ENCODE peak calls at places on chromosomes 12 and 14, in seven cellular contexts. R is adrenal gland, A is HepG2, O is body of pancreas, G is heart left ventricle, X is uterus, K is prostate gland. T is an unnamed sample.

GRCh38 chr14:44866770-44867169 is 95.0 kb downstream of the KLHL28 start:
- DNase-seq in G (no peak), R (no peak), K (no peak), A (no peak), X (no peak), O (no peak), T (no peak)

GRCh38 chr12:114678718-114679117 is 5.3 kb downstream of the TBX3 start:
- DNase-seq in A (no peak), X (no peak), R (peak), K (no peak), G (no peak), O (no peak), T (no peak)

GRCh38 chr14:68103841-68104240 is 284.3 kb downstream of the RAD51B start:
- DNase-seq in G (no peak), X (no peak), A (no peak), O (no peak), K (peak), R (no peak), T (no peak)

GRCh38 chr12:124609041-124609984 is 41.9 kb upstream of the NCOR2 start:
- DNase-seq in R (peak), G (peak), A (peak), O (peak), K (peak), X (peak), T (peak)

GRCh38 chr12:71160585-71160984 is 2.8 kb upstream of the TSPAN8 start:
- DNase-seq in K (no peak), X (no peak), O (no peak), A (no peak), R (no peak), G (no peak), T (no peak)

GRCh38 chr12:47832263-47832933 is 12.7 kb upstream of the HDAC7 start:
- DNase-seq in A (no peak), K (no peak), X (no peak), O (no peak), G (no peak), R (no peak), T (no peak)

GRCh38 chr14:104091061-104091926 is 5.8 kb downstream of the ASPG start:
- DNase-seq in A (no peak), G (peak), K (no peak), O (no peak), R (no peak), X (no peak), T (no peak)

GRCh38 chr12:79690606-79691298 is at the start of gene PAWR:
- DNase-seq in R (peak), X (peak), G (peak), K (peak), A (peak), O (peak), T (peak)

GRCh38 chr12:39451977-39452376 is 9.1 kb upstream of the KIF21A start:
- DNase-seq in X (no peak), A (no peak), R (no peak), K (no peak), G (no peak), O (no peak), T (no peak)

GRCh38 chr12:2559931-2560715 is 234.6 kb upstream of the FKBP4 start:
- DNase-seq in G (no peak), O (no peak), R (no peak), K (no peak), A (no peak), X (no peak), T (no peak)

GRCh38 chr14:90503582-90503981 is 106.8 kb downstream of the CALM1 start:
- DNase-seq in O (peak), R (peak), G (no peak), X (no peak), A (no peak), K (no peak), T (no peak)

GRCh38 chr12:112159146-112159541 is 33.8 kb downstream of the TRAFD1 start:
- DNase-seq in X (no peak), R (no peak), K (no peak), G (no peak), O (no peak), A (no peak), T (no peak)

GRCh38 chr14:100618763-100619320 is 31.6 kb upstream of the BEGAIN start:
- DNase-seq in O (no peak), K (no peak), R (no peak), A (no peak), G (no peak), X (peak), T (no peak)

GRCh38 chr14:91155626-91156089 is 41.8 kb downstream of the DGLUCY start:
- DNase-seq in X (no peak), R (no peak), K (no peak), G (no peak), O (no peak), A (no peak), T (no peak)

GRCh38 chr14:33674716-33675115 is 276.2 kb downstream of the EGLN3 start:
- DNase-seq in A (no peak), O (no peak), X (no peak), R (no peak), K (no peak), G (no peak), T (no peak)

GRCh38 chr12:101696477-101697196 is 803 bp upstream of the CHPT1 start:
- DNase-seq in R (peak), X (peak), O (peak), G (peak), K (peak), A (peak), T (no peak)

GRCh38 chr12:87140257-87140656 is 884.1 kb upstream of the MGAT4C start:
- DNase-seq in X (no peak), K (no peak), R (no peak), A (no peak), O (no peak), G (no peak), T (no peak)

GRCh38 chr12:115166698-115167315 is 482.8 kb upstream of the TBX3 start:
- DNase-seq in X (no peak), O (no peak), R (no peak), G (no peak), A (peak), K (no peak), T (no peak)

GRCh38 chr14:32249780-32250179 is 46.7 kb upstream of the RNU6-8 start:
- DNase-seq in O (no peak), X (no peak), R (no peak), K (no peak), A (no peak), G (no peak), T (no peak)

GRCh38 chr12:95820096-95820703 is 29.6 kb upstream of the NTN4 start:
- DNase-seq in K (peak), G (no peak), A (peak), X (peak), R (peak), O (peak), T (no peak)

GRCh38 chr12:121238086-121238485 is 28.2 kb downstream of the P2RX4 start:
- DNase-seq in O (no peak), G (no peak), R (no peak), K (no peak), A (no peak), X (no peak), T (no peak)

GRCh38 chr14:35342160-35343010 is 50.2 kb downstream of the PSMA6 start:
- DNase-seq in A (no peak), K (peak), R (peak), X (peak), G (peak), O (no peak), T (no peak)

GRCh38 chr12:25585021-25585523 is 32.0 kb upstream of the LMNTD1 start:
- DNase-seq in X (peak), K (peak), R (peak), A (no peak), G (no peak), O (peak), T (no peak)

GRCh38 chr14:85415015-85415712 is 114.8 kb upstream of the FLRT2 start:
- DNase-seq in O (peak), K (peak), R (peak), G (peak), X (peak), A (peak), T (peak)

GRCh38 chr12:24057920-24058476 is 108.5 kb upstream of the SOX5 start:
- DNase-seq in G (no peak), O (no peak), K (no peak), A (no peak), R (no peak), X (no peak), T (no peak)

GRCh38 chr14:75406102-75406501 is 21.7 kb upstream of the JDP2 start:
- DNase-seq in O (no peak), X (no peak), K (no peak), G (no peak), R (no peak), A (no peak), T (no peak)

GRCh38 chr14:89701079-89702043 is 253.2 kb downstream of the EFCAB11 start:
- DNase-seq in X (peak), A (peak), G (peak), K (peak), O (peak), R (peak), T (peak)

GRCh38 chr14:70096866-70097265 is 91.9 kb downstream of the SLC8A3 start:
- DNase-seq in A (peak), X (no peak), K (no peak), R (no peak), G (no peak), O (no peak), T (no peak)

GRCh38 chr14:20400965-20401593 is 12.2 kb downstream of the TEP1 start:
- DNase-seq in O (no peak), K (no peak), R (no peak), X (no peak), A (peak), G (no peak), T (no peak)

GRCh38 chr12:76123301-76124212 is 39.1 kb upstream of the NAP1L1 start:
- DNase-seq in K (no peak), X (no peak), O (no peak), G (no peak), A (no peak), R (no peak), T (no peak)

GRCh38 chr14:63423889-63424288 is 105.2 kb upstream of the GPHB5 start:
- DNase-seq in O (no peak), X (no peak), A (no peak), R (no peak), G (peak), K (no peak), T (no peak)
- TF ChIP-seq POLR2A in O (no peak), X (no peak), A (no peak), R (no peak), G (no peak), K (no peak), T (no peak)

DNA sequence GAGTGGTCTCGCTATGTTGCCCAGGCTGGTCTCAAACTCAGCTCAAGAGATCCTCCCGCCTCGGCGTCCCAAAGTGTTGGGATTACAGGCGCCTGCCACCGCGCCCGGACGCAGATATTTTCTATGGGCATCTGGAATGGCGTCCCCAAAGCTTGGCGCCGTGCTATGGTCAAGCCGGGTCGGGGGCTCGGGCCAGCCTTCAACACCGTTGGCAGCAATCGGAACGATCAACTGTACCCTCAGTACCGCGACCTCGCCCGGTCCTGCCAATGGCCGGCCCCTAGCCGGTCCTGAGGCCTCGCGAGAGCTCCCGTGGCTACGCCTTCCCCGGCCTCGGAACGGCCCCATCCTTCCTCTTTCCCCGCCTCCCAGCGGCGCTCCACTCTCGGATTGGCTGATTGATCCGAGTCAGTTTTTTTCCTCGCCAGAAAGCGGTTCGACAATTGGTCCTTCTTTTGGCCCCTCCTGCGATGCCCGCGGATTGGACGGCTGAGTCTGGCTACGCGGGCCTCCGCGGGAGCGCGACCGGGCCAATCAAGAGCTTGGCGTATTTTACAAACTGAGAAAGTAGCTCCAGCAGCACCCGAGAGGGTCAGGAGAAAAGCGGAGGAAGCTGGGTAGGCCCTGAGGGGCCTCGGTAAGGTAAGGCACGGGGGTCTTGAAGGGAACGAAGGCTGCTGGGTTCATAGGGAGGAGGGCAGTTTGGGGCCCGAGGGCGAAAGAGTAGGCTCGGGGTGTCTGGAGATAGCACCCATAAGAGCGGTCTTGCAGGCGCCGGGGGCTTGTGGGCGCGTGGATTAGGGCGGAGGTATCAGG is at the start of gene TROAP:
- DNase-seq in R (peak), A (peak), O (peak), X (peak), G (peak), K (peak), T (peak)
- TF ChIP-seq POLR2A in R (no peak), A (peak), O (no peak), X (peak), G (peak), K (peak), T (peak)

GRCh38 chr12:129028824-129029223 is 175.5 kb downstream of the GLT1D1 start:
- DNase-seq in K (no peak), R (no peak), G (no peak), X (no peak), O (no peak), A (no peak), T (no peak)

GRCh38 chr12:129025055-129025454 is 171.8 kb downstream of the GLT1D1 start:
- DNase-seq in O (no peak), G (no peak), K (no peak), X (no peak), A (no peak), R (no peak), T (no peak)
- TF ChIP-seq POLR2A in O (no peak), G (no peak), K (no peak), X (no peak), A (no peak), R (no peak), T (no peak)

GRCh38 chr12:54561164-54561563 is 11.8 kb downstream of the PDE1B start:
- DNase-seq in X (peak), G (peak), K (no peak), A (no peak), R (peak), O (peak), T (no peak)

GRCh38 chr12:54558759-54559158 is 9.4 kb downstream of the PDE1B start:
- DNase-seq in X (no peak), O (no peak), R (no peak), K (no peak), A (no peak), G (no peak), T (no peak)

GRCh38 chr12:54562720-54563356 is 13.4 kb downstream of the PDE1B start:
- DNase-seq in G (no peak), X (no peak), K (peak), O (peak), A (no peak), R (no peak), T (no peak)

GRCh38 chr12:54558311-54558710 is 8.9 kb downstream of the PDE1B start:
- DNase-seq in X (no peak), O (no peak), A (no peak), R (no peak), G (no peak), K (no peak), T (no peak)

DNA sequence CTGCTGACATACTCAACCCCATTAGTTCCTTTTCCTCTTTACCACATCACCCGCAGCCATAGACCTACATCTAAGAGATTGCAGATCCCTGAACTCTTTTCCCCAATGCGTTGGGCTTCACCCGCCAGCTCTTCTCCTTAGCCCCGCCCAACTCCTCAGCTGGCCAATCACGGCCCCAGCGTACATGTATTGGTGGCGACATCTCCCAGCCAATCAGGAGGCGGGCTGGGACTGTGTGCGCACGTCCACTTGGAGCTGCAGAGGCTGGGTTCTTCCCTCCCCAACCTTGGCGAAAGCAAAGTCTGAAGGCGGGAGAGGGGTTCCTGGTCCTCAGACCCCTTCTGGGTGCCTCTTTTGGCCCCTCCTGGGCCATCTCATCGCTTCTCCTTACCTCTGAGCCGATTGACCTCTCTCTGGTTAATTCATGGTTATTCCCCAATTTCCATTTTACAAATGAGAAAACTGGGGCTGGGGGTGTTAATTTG is 11.0 kb downstream of the PDE1B start:
- DNase-seq in X (peak), G (peak), O (peak), A (no peak), K (peak), R (peak), T (peak)
- TF ChIP-seq POLR2A in X (peak), G (no peak), O (no peak), A (no peak), K (no peak), R (peak), T (peak)

DNA sequence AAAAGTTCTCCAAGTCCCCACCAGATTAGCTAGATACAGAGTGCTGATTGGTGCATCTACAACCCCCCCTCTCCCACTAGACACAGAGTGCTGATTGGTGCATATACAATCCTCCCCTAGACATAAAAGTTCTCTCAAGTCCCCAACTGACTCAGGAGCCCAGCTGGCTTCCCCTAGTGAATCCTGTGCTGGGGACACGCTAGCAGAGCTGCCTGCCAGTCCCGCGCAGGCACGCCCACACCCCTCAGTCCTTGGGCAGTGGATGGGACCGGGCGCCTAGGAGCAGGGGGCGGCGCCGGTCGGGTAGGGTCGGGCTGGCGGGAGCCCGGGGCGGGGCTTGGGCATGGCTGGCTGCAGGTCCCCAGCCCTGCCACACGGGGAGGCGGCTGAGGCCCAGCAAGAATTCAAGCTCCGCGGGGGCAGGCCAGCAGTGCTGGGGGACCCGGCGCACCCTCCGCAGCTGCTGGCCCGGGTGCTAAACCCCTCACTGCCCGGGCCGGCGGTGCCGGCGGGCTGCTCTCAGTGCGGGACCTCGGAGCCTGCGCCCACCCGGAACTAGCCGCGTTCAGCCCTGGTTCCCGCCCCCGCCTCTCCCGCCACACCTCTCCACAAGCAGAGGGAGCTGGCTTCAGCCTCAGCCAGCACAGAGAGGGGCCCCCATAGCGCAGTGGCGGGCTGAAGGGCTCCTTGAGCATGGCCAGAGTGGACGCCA is 64.3 kb upstream of the DDHD1 start:
- DNase-seq in X (peak), O (peak), K (peak), A (peak), G (peak), R (peak), T (peak)
- TF ChIP-seq POLR2A in X (no peak), O (peak), K (peak), A (peak), G (no peak), R (no peak), T (no peak)

GRCh38 chr14:71141701-71142374 is 234.6 kb downstream of the PCNX1 start:
- DNase-seq in R (no peak), X (no peak), O (no peak), G (no peak), A (no peak), K (no peak), T (no peak)
- TF ChIP-seq POLR2A in R (no peak), X (no peak), O (no peak), G (no peak), A (no peak), K (no peak), T (no peak)

GRCh38 chr12:50167026-50167742 is at the start of gene CERS5:
- DNase-seq in A (peak), X (peak), R (peak), O (peak), G (peak), K (peak), T (peak)
- TF ChIP-seq POLR2A in A (peak), X (peak), R (peak), O (peak), G (no peak), K (peak), T (peak)

DNA sequence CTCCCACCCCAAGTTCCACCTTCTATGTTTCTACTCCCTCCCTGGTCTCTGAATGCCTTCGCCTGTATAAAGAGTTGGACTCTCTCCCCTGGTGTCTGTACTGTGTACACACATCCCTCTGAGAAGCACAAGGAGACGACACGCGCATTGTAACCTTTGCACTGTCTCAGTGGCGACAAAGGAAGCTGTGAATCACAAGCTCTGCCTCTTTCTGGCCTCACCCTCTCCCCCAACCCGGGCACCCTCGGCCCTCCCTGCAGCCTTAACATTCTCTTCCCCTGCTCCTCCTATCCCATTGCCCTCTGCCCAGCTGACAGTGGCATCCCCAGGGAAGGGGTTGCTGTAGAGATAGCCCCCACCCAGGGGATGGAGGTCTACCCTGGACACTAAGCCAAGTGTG is 2.5 kb upstream of the SMARCD1 start:
- DNase-seq in X (no peak), O (no peak), R (no peak), K (no peak), G (no peak), A (peak), T (no peak)
- TF ChIP-seq POLR2A in X (no peak), O (no peak), R (no peak), K (no peak), G (no peak), A (peak), T (no peak)